ENCODE peak calls at places on chromosome 3, in eight cellular contexts. One of them, this sample, is unnamed.

GRCh38 chr3:29143151-29143550 is 137.7 kb upstream of the RBMS3 start:
- DNase-seq in heart right ventricle: no peak
- DNase-seq in PC-3: no peak
- DNase-seq in GM23338: no peak
- DNase-seq in AG04449: no peak
- DNase-seq in RWPE2: no peak
- DNase-seq in MM.1S: no peak
- DNase-seq in brain microvascular endothelial cell: no peak
- DNase-seq in this sample: no peak

GRCh38 chr3:143384076-143384475 is 264.5 kb downstream of the CHST2 start:
- DNase-seq in heart right ventricle: no peak
- DNase-seq in PC-3: no peak
- DNase-seq in GM23338: no peak
- DNase-seq in AG04449: no peak
- DNase-seq in RWPE2: no peak
- DNase-seq in MM.1S: no peak
- DNase-seq in brain microvascular endothelial cell: no peak
- DNase-seq in this sample: no peak

GRCh38 chr3:102224171-102224570 is 210.6 kb upstream of the ZPLD1 start:
- DNase-seq in heart right ventricle: no peak
- DNase-seq in PC-3: peak
- DNase-seq in GM23338: no peak
- DNase-seq in AG04449: no peak
- DNase-seq in RWPE2: no peak
- DNase-seq in MM.1S: peak
- DNase-seq in brain microvascular endothelial cell: peak
- DNase-seq in this sample: no peak

GRCh38 chr3:172846103-172846561 is 95.6 kb downstream of the ECT2 start:
- DNase-seq in heart right ventricle: no peak
- DNase-seq in PC-3: no peak
- DNase-seq in GM23338: no peak
- DNase-seq in AG04449: no peak
- DNase-seq in RWPE2: no peak
- DNase-seq in MM.1S: no peak
- DNase-seq in brain microvascular endothelial cell: no peak
- DNase-seq in this sample: no peak

GRCh38 chr3:194117114-194117845 is 18.7 kb upstream of the HES1 start:
- DNase-seq in heart right ventricle: no peak
- DNase-seq in PC-3: no peak
- DNase-seq in GM23338: no peak
- DNase-seq in AG04449: no peak
- DNase-seq in RWPE2: no peak
- DNase-seq in MM.1S: no peak
- DNase-seq in brain microvascular endothelial cell: no peak
- DNase-seq in this sample: no peak

GRCh38 chr3:49900491-49901153 is 3.1 kb downstream of the MST1R start:
- DNase-seq in heart right ventricle: peak
- DNase-seq in PC-3: peak
- DNase-seq in GM23338: peak
- DNase-seq in AG04449: no peak
- DNase-seq in RWPE2: peak
- DNase-seq in MM.1S: peak
- DNase-seq in brain microvascular endothelial cell: no peak
- DNase-seq in this sample: peak

GRCh38 chr3:127775398-127776109 is 46.8 kb downstream of the MGLL start:
- DNase-seq in heart right ventricle: peak
- DNase-seq in PC-3: no peak
- DNase-seq in GM23338: no peak
- DNase-seq in AG04449: peak
- DNase-seq in RWPE2: no peak
- DNase-seq in MM.1S: no peak
- DNase-seq in brain microvascular endothelial cell: peak
- DNase-seq in this sample: no peak

GRCh38 chr3:174016186-174016585 is 618.6 kb downstream of the NLGN1 start:
- DNase-seq in heart right ventricle: no peak
- DNase-seq in PC-3: peak
- DNase-seq in GM23338: no peak
- DNase-seq in AG04449: peak
- DNase-seq in RWPE2: no peak
- DNase-seq in MM.1S: no peak
- DNase-seq in brain microvascular endothelial cell: peak
- DNase-seq in this sample: peak

GRCh38 chr3:58029842-58030584 is 21.8 kb downstream of the FLNB start:
- DNase-seq in heart right ventricle: no peak
- DNase-seq in PC-3: no peak
- DNase-seq in GM23338: no peak
- DNase-seq in AG04449: no peak
- DNase-seq in RWPE2: no peak
- DNase-seq in MM.1S: no peak
- DNase-seq in brain microvascular endothelial cell: no peak
- DNase-seq in this sample: no peak

GRCh38 chr3:38019658-38020341 is 9.6 kb downstream of the PLCD1 start:
- DNase-seq in heart right ventricle: peak
- DNase-seq in PC-3: no peak
- DNase-seq in GM23338: no peak
- DNase-seq in AG04449: no peak
- DNase-seq in RWPE2: peak
- DNase-seq in MM.1S: no peak
- DNase-seq in brain microvascular endothelial cell: no peak
- DNase-seq in this sample: no peak

DNA sequence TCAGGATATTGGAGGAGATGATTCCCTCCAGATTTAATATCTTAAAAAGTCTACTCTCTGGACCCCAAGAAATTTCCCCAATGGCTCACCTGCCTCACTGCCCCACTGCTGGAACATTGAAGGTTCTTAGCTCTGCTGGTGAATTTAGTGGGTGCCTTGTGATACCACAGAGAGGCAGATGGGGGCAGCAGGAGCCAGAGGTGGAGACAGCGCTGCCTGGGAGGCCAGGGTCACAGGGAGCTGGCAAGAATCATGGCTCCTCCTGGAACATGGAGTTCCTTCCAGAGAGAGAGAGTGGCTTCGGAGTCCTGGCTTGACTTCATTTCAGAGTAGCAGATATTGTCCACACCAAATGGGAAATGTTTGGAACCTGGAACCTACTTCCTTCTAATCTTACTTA is 263.5 kb upstream of the CFAP20DC start:
- DNase-seq in heart right ventricle: peak
- DNase-seq in PC-3: peak
- DNase-seq in GM23338: peak
- DNase-seq in AG04449: no peak
- DNase-seq in RWPE2: no peak
- DNase-seq in MM.1S: peak
- DNase-seq in brain microvascular endothelial cell: peak
- DNase-seq in this sample: no peak
- TF ChIP-seq CTCF in heart right ventricle: peak
- TF ChIP-seq CTCF in PC-3: peak
- TF ChIP-seq CTCF in GM23338: peak
- TF ChIP-seq CTCF in AG04449: peak
- TF ChIP-seq CTCF in RWPE2: peak
- TF ChIP-seq CTCF in MM.1S: peak
- TF ChIP-seq CTCF in brain microvascular endothelial cell: peak
- TF ChIP-seq CTCF in this sample: peak

DNA sequence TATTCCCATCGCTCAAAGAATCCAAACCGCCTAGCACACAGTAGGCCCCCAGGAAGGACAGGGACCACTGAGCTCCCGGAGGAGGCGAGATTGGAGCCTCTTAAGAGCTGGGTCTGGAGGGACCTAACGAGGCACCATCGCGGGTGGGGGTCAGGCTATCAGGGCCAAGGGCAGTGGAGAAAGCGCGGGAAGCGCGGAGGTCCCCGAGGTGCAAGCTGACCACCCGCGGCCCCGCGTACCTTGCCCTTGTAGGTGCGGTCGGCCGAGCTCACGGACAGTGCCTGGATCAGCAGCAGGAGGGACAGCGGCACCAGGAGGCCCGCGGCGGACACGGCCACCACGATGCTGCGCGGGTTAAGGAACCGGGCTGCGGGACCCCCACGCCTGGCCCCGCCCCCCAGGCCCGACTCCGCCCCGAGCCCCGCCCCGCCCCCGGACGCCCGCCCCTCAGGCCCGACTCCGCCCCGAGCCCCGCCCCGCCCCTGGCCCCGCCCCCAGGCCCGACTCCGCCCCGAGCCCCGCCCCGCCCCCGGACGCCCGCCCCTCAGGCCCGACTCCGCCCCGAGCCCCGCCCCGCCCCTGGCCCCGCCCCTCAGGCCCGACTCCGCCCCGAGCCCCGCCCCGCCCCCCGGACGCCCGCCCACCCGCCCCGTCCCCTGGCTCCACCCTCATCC is 3.9 kb downstream of the ZDHHC19 start:
- DNase-seq in heart right ventricle: no peak
- DNase-seq in PC-3: no peak
- DNase-seq in GM23338: peak
- DNase-seq in AG04449: no peak
- DNase-seq in RWPE2: no peak
- DNase-seq in MM.1S: no peak
- DNase-seq in brain microvascular endothelial cell: no peak
- DNase-seq in this sample: no peak
- H3K4me3 ChIP-seq in heart right ventricle: no peak
- H3K4me3 ChIP-seq in PC-3: no peak
- H3K4me3 ChIP-seq in GM23338: peak
- H3K4me3 ChIP-seq in AG04449: peak
- H3K4me3 ChIP-seq in RWPE2: peak
- H3K4me3 ChIP-seq in MM.1S: no peak
- H3K4me3 ChIP-seq in brain microvascular endothelial cell: peak
- H3K4me3 ChIP-seq in this sample: no peak

DNA sequence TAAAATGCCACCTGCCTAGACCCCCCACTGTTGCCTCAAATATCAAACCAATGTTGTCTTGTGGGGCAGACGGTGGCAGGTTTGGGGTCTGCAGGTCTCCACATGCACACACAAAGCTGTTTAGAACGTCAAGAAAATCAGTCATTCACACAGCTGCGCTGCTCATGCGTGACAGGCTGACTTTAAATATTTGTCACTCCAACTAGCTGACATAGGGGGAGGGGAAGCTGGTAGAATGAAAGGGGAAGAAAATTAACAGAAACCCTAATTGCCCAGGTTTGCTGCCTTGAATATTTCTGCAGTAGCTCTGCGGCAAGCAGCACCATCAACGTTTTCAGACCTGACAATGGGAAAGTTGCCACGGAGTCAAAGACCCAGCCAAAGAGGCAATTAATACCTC is 201.8 kb downstream of the ABHD5 start:
- DNase-seq in heart right ventricle: no peak
- DNase-seq in PC-3: no peak
- DNase-seq in GM23338: no peak
- DNase-seq in AG04449: no peak
- DNase-seq in RWPE2: no peak
- DNase-seq in MM.1S: no peak
- DNase-seq in brain microvascular endothelial cell: no peak
- DNase-seq in this sample: no peak
- TF ChIP-seq CTCF in heart right ventricle: no peak
- TF ChIP-seq CTCF in PC-3: no peak
- TF ChIP-seq CTCF in GM23338: no peak
- TF ChIP-seq CTCF in AG04449: no peak
- TF ChIP-seq CTCF in RWPE2: no peak
- TF ChIP-seq CTCF in MM.1S: no peak
- TF ChIP-seq CTCF in brain microvascular endothelial cell: no peak
- TF ChIP-seq CTCF in this sample: no peak

GRCh38 chr3:141412087-141412935 is 44.0 kb downstream of the ZBTB38 start:
- DNase-seq in heart right ventricle: peak
- DNase-seq in PC-3: peak
- DNase-seq in GM23338: peak
- DNase-seq in AG04449: no peak
- DNase-seq in RWPE2: no peak
- DNase-seq in MM.1S: peak
- DNase-seq in brain microvascular endothelial cell: peak
- DNase-seq in this sample: peak
- H3K4me3 ChIP-seq in heart right ventricle: no peak
- H3K4me3 ChIP-seq in PC-3: peak
- H3K4me3 ChIP-seq in GM23338: no peak
- H3K4me3 ChIP-seq in AG04449: no peak
- H3K4me3 ChIP-seq in RWPE2: no peak
- H3K4me3 ChIP-seq in MM.1S: peak
- H3K4me3 ChIP-seq in brain microvascular endothelial cell: no peak
- H3K4me3 ChIP-seq in this sample: no peak

This sample was measured in AG09309.